ENCODE peak calls at places on chromosomes 4 and X, in six cellular contexts. G is HFFc6, Y is nephron progenitor cell, R is IMR-90, A is testis, P is Calu3. L is an unnamed sample.

GRCh38 chr4:146520894-146521542 is 722 bp downstream of the SLC10A7 start:
- DNase-seq in G (peak; percentile 56), Y (peak; percentile 25), R (peak; percentile 63), A (peak; percentile 26), P (peak; percentile 3), L (no peak)

GRCh38 chr4:56655627-56656345 is 25.3 kb downstream of the HOPX start:
- DNase-seq in G (no peak), Y (peak; percentile 61), R (no peak), A (no peak), P (no peak), L (peak; percentile 30)

GRCh38 chr4:113145519-113146291 is 96.3 kb downstream of the ANK2 start:
- DNase-seq in G (no peak), Y (peak; percentile 74), R (no peak), A (no peak), P (no peak), L (peak; percentile 9)

GRCh38 chr4:8917868-8918783 is 46.5 kb upstream of the HMX1 start:
- DNase-seq in G (peak; percentile 42), Y (peak; percentile 91), R (peak; percentile 19), A (peak; percentile 74), P (peak; percentile 81), L (peak; percentile 96)

GRCh38 chr4:183633476-183634058 is 25.4 kb downstream of the RWDD4 start:
- DNase-seq in G (no peak), Y (no peak), R (no peak), A (no peak), P (no peak), L (no peak)

GRCh38 chr4:177301127-177301639 is 8.5 kb upstream of the NEIL3 start:
- DNase-seq in G (no peak), Y (no peak), R (no peak), A (no peak), P (no peak), L (no peak)

GRCh38 chrX:23513121-23513520 is 154.2 kb upstream of the PRDX4 start:
- DNase-seq in G (no peak), Y (no peak), R (no peak), A (no peak), P (no peak), L (no peak)

GRCh38 chr4:6716958-6717655 is 1.1 kb downstream of the BLOC1S4 start:
- DNase-seq in G (no peak), Y (no peak), R (peak; percentile 34), A (no peak), P (no peak), L (no peak)

GRCh38 chrX:148624951-148625350 is 124.5 kb downstream of the AFF2 start:
- DNase-seq in G (no peak), Y (peak; percentile 1), R (no peak), A (no peak), P (no peak), L (no peak)

GRCh38 chr4:154660052-154660451 is 47.6 kb upstream of the FGG start:
- DNase-seq in G (no peak), Y (no peak), R (no peak), A (peak; percentile 57), P (no peak), L (no peak)

GRCh38 chrX:23554304-23554703 is 113.0 kb upstream of the PRDX4 start:
- DNase-seq in G (peak; percentile 21), Y (no peak), R (peak; percentile 50), A (no peak), P (peak; percentile 5), L (no peak)

GRCh38 chr4:92359481-92359880 is 55.7 kb downstream of the GRID2 start:
- DNase-seq in G (no peak), Y (no peak), R (no peak), A (no peak), P (no peak), L (no peak)

GRCh38 chrX:134484039-134484438 is 24.1 kb downstream of the HPRT1 start:
- DNase-seq in G (peak; percentile 55), Y (no peak), R (peak; percentile 67), A (no peak), P (no peak), L (no peak)
- TF ChIP-seq CTCF in G (peak; percentile 85), Y (peak; percentile 60), R (peak; percentile 64), A (peak; percentile 69), P (peak; percentile 51), L (peak; percentile 58)

GRCh38 chr4:94399721-94400120 is 52.0 kb upstream of the PDLIM5 start:
- DNase-seq in G (no peak), Y (no peak), R (no peak), A (no peak), P (no peak), L (no peak)
- TF ChIP-seq CTCF in G (no peak), Y (no peak), R (no peak), A (no peak), P (no peak), L (no peak)

GRCh38 chr4:123403205-123403604 is 6.6 kb downstream of the SPRY1 start:
- DNase-seq in G (no peak), Y (no peak), R (no peak), A (no peak), P (no peak), L (no peak)
- TF ChIP-seq CTCF in G (no peak), Y (no peak), R (no peak), A (no peak), P (no peak), L (no peak)

DNA sequence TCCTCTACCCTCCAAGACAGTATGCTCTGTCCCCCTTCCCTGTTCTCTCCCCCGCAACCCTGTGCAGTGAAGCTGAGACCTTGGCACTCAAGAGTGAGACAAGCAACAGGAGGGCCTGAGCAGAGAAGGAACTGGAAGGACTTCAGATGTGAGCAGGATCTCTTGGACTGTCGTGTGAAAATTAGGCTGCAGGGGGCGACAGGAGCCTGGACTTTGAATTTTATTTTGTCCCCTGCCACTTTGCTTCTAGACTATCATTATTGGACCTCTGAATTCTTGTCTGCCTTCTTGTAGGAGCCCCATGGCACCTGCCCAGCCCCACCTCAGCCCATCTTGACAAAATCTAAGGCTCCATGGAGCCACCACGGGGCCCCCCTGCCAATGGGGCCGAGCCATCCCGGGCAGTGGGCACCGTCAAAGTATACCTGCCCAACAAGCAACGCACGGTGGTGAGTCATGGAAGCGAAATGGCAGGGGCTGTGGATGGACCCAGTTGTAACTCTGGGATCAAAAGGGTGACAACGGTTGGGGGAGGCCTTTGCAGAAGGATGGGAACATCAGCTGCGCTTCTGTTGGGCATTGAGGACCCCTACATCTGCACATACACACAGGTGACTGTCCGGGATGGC is 1.7 kb downstream of the ARAF start:
- DNase-seq in G (no peak), Y (no peak), R (no peak), A (peak; percentile 71), P (no peak), L (peak; percentile 28)
- TF ChIP-seq CTCF in G (peak; percentile 60), Y (peak; percentile 30), R (peak; percentile 53), A (peak; percentile 29), P (peak; percentile 18), L (peak; percentile 39)

DNA sequence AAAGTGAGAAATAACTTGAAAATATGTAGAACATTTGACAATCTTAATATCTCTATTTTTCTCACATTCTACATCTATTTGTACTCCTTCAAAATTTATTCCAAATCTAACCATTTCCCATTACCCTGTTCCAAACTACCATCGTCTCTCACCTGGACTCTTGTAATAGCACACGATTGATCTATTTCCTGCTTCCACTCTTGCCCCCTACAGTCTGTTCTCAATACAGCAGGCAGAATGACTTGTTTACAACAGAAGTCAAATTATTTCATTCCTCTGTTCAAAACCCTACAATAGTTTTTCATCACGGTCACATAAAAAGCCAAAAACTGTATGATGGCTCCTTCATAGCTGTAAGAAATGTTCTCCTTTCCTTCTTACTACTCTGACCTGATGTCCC is 21.1 kb upstream of the LUZP4 start:
- DNase-seq in G (no peak), Y (no peak), R (peak; percentile 1), A (no peak), P (peak; percentile 7), L (no peak)
- TF ChIP-seq CTCF in G (peak; percentile 62), Y (peak; percentile 44), R (peak; percentile 31), A (no peak), P (no peak), L (peak; percentile 40)

DNA sequence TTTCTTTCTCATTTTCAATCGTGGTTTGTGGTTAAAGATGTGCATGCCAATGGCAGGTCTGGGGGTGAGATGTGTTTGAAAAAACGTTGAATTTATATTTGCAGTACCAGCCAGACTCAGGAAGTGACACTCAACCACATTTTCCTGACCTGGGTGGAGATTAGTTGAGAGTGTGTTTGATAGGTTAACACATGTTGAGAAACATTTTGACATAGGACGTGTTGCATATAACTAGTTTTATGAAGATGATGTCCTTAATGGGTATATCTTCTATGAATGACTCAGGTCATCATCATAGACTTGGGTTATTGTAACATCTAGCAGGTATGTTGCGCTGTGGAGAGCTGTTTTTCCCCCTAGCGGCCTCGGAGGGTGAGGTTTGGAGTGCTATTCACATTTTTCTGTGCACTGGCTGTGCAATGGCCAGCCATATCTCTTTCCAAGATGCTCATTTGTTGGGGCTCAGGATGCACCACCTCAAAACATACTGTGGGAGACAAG is 21.7 kb upstream of the CD38 start:
- DNase-seq in G (peak; percentile 10), Y (no peak), R (peak; percentile 26), A (no peak), P (peak; percentile 5), L (no peak)
- TF ChIP-seq CTCF in G (no peak), Y (no peak), R (peak; percentile 29), A (no peak), P (no peak), L (no peak)

GRCh38 chrX:40062525-40063193 is 35.1 kb downstream of the BCOR start:
- DNase-seq in G (no peak), Y (no peak), R (no peak), A (peak; percentile 30), P (no peak), L (no peak)
- TF ChIP-seq CTCF in G (no peak), Y (no peak), R (no peak), A (no peak), P (no peak), L (no peak)

L was measured in endothelial cell.